ENCODE peak calls at places on chromosomes 12 and 14, in six cellular contexts. Q is GM12878, R is breast epithelium, X is HCT116, O is cardiac muscle cell, I is Caco-2. E is an unnamed sample.

GRCh38 chr12:47739959-47740358 is 14.7 kb upstream of the ENDOU start:
- DNase-seq in O (no peak), X (no peak), Q (no peak), R (no peak), I (no peak), E (no peak)

GRCh38 chr12:92470608-92471021 is 232.2 kb upstream of the PLEKHG7 start:
- DNase-seq in Q (peak; percentile 91), O (no peak), R (no peak), X (no peak), I (no peak), E (no peak)

GRCh38 chr12:66916189-66916588 is 237.3 kb upstream of the GRIP1 start:
- DNase-seq in O (peak; percentile 18), Q (no peak), X (no peak), I (no peak), R (peak; percentile 45), E (no peak)

GRCh38 chr14:91223028-91223783 is 21.3 kb downstream of the GPR68 start:
- DNase-seq in X (peak; percentile 6), R (no peak), Q (no peak), O (no peak), I (no peak), E (no peak)

GRCh38 chr12:124829008-124829707 is 34.5 kb downstream of the SCARB1 start:
- DNase-seq in I (peak; percentile 93), O (no peak), R (no peak), X (no peak), Q (no peak), E (peak; percentile 72)

GRCh38 chr12:119397540-119397939 is 63.0 kb downstream of the CCDC60 start:
- DNase-seq in R (no peak), I (no peak), O (no peak), Q (no peak), X (no peak), E (no peak)

GRCh38 chr12:61894168-61894567 is 366.0 kb upstream of the USP15 start:
- DNase-seq in O (no peak), R (no peak), X (no peak), I (no peak), Q (no peak), E (no peak)

GRCh38 chr12:131536766-131537165 is 174.1 kb upstream of the SFSWAP start:
- DNase-seq in Q (no peak), X (no peak), R (no peak), I (no peak), O (no peak), E (no peak)

GRCh38 chr14:60196291-60196690 is 31.1 kb upstream of the DHRS7 start:
- DNase-seq in O (no peak), R (no peak), X (no peak), Q (no peak), I (no peak), E (no peak)

GRCh38 chr12:52684431-52684830 is 4.2 kb upstream of the KRT1 start:
- DNase-seq in I (no peak), O (no peak), Q (no peak), X (no peak), R (no peak), E (no peak)

DNA sequence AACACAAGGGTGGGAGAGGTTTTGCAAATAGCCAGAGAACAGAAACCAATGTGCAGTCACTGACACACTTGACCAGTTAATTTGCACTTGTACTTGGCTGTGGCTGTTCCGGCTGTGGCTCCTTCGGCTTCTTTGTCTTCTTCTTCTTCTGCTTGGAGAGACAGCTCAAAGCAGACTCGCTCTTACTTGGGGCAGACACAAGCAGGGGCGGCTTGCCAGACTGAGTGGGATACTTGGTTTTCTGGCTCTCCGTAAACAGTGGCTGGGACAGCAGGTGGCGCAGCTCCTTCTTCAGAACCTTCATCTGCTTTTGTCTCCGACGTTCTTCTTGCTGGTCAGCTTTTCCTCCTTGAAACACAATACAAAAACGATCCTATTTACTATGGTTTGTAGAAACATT is 25.0 kb downstream of the OTUB2 start:
- DNase-seq in O (peak; percentile 65), R (peak; percentile 37), X (no peak), Q (no peak), I (no peak), E (peak; percentile 53)
- H3K27me3 ChIP-seq in O (no peaks in the 10 kb centered on the region), R (no peaks in the 10 kb centered on the region), X (no peaks in the 10 kb centered on the region), Q (no peaks in the 10 kb centered on the region), I (no peaks in the 10 kb centered on the region), E (no peaks in the 10 kb centered on the region)

GRCh38 chr14:28765907-28766504 is 581 bp upstream of the FOXG1 start:
- DNase-seq in Q (no peak), R (no peak), O (peak; percentile 37), I (no peak), X (no peak), E (peak; percentile 25)
- H3K27me3 ChIP-seq in Q (peaks cover 3% of the 10 kb centered on the region), R (peaks cover 6% of the 10 kb centered on the region), O (peaks cover 100% of the 10 kb centered on the region), I (no peaks in the 10 kb centered on the region), X (no peaks in the 10 kb centered on the region), E (peaks cover 92% of the 10 kb centered on the region)

DNA sequence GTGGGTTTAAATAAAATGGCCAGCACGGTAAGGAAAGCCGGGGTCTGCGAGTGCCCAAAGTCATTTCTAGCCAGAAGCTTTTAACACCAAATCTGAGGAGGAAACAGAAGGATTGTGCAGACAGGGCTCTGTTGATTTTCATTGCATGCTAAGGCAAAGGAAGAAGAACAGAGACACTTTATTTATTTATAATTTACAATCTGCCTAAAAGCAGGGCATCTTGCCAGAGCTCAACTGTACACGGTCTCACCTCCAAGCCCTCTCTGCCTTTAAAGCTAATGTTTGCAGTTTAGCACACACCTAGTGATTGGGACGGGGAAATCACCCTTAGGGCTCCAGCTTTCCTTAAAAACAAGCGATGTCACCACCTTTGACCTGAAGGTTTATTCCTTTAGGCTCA is 4.0 kb downstream of the KCNA5 start:
- DNase-seq in Q (no peak), I (no peak), R (no peak), X (no peak), O (no peak), E (no peak)
- H3K27me3 ChIP-seq in Q (peaks cover 9% of the 10 kb centered on the region), I (peaks cover 6% of the 10 kb centered on the region), R (no peaks in the 10 kb centered on the region), X (peaks cover 62% of the 10 kb centered on the region), O (peaks cover 22% of the 10 kb centered on the region), E (peaks cover 62% of the 10 kb centered on the region)

GRCh38 chr14:104373055-104373854 is 206.3 kb upstream of the C14orf180 start:
- DNase-seq in R (no peak), Q (no peak), X (no peak), I (no peak), O (no peak), E (no peak)
- H3K27me3 ChIP-seq in R (no peaks in the 10 kb centered on the region), Q (no peaks in the 10 kb centered on the region), X (peaks cover 2% of the 10 kb centered on the region), I (no peaks in the 10 kb centered on the region), O (no peaks in the 10 kb centered on the region), E (no peaks in the 10 kb centered on the region)

GRCh38 chr12:54025507-54026393 is 2.5 kb upstream of the HOXC6 start:
- DNase-seq in X (no peak), I (no peak), R (no peak), O (no peak), Q (no peak), E (no peak)
- H3K27me3 ChIP-seq in X (no peaks in the 10 kb centered on the region), I (no peaks in the 10 kb centered on the region), R (no peaks in the 10 kb centered on the region), O (peaks cover 100% of the 10 kb centered on the region), Q (peaks cover 18% of the 10 kb centered on the region), E (peaks cover 94% of the 10 kb centered on the region)